ENCODE peak calls at places on chromosomes 2 and 18, in five cellular contexts. One of them, this sample, is unnamed.

GRCh38 chr2:60359569-60359968 is 193.9 kb downstream of the BCL11A start:
- DNase-seq in foreskin fibroblast: no peak
- DNase-seq in mucosa of descending colon: no peak
- DNase-seq in CD8-positive, alpha-beta T cell: no peak
- DNase-seq in right atrium auricular region: no peak
- DNase-seq in this sample: no peak

GRCh38 chr2:39492095-39492590 is 55.1 kb upstream of the MAP4K3 start:
- DNase-seq in right atrium auricular region: no peak
- DNase-seq in foreskin fibroblast: peak; percentile 95
- DNase-seq in CD8-positive, alpha-beta T cell: no peak
- DNase-seq in mucosa of descending colon: peak; percentile 24
- DNase-seq in this sample: no peak

GRCh38 chr2:189048189-189048588 is 74.0 kb downstream of the COL3A1 start:
- DNase-seq in mucosa of descending colon: no peak
- DNase-seq in CD8-positive, alpha-beta T cell: no peak
- DNase-seq in foreskin fibroblast: no peak
- DNase-seq in right atrium auricular region: no peak
- DNase-seq in this sample: no peak

GRCh38 chr2:152627010-152627957 is 90.0 kb downstream of the PRPF40A start:
- DNase-seq in mucosa of descending colon: peak; percentile 45
- DNase-seq in right atrium auricular region: no peak
- DNase-seq in CD8-positive, alpha-beta T cell: no peak
- DNase-seq in foreskin fibroblast: peak; percentile 67
- DNase-seq in this sample: no peak

GRCh38 chr2:36740031-36740430 is 43.5 kb downstream of the VIT start:
- DNase-seq in right atrium auricular region: no peak
- DNase-seq in foreskin fibroblast: no peak
- DNase-seq in mucosa of descending colon: no peak
- DNase-seq in CD8-positive, alpha-beta T cell: no peak
- DNase-seq in this sample: no peak

GRCh38 chr2:102547462-102547861 is 71.9 kb upstream of the SLC9A2 start:
- DNase-seq in right atrium auricular region: no peak
- DNase-seq in foreskin fibroblast: no peak
- DNase-seq in CD8-positive, alpha-beta T cell: no peak
- DNase-seq in mucosa of descending colon: no peak
- DNase-seq in this sample: no peak

GRCh38 chr2:20966061-20966460 is 77.8 kb downstream of the APOB start:
- DNase-seq in right atrium auricular region: no peak
- DNase-seq in foreskin fibroblast: no peak
- DNase-seq in CD8-positive, alpha-beta T cell: no peak
- DNase-seq in mucosa of descending colon: no peak
- DNase-seq in this sample: no peak

GRCh38 chr18:22272242-22272641 is 102.9 kb downstream of the GATA6 start:
- DNase-seq in right atrium auricular region: no peak
- DNase-seq in CD8-positive, alpha-beta T cell: no peak
- DNase-seq in foreskin fibroblast: no peak
- DNase-seq in mucosa of descending colon: no peak
- DNase-seq in this sample: no peak

GRCh38 chr2:181025004-181025403 is 44.6 kb downstream of the UBE2E3 start:
- DNase-seq in mucosa of descending colon: no peak
- DNase-seq in right atrium auricular region: no peak
- DNase-seq in CD8-positive, alpha-beta T cell: no peak
- DNase-seq in foreskin fibroblast: no peak
- DNase-seq in this sample: no peak

GRCh38 chr18:22106536-22107292 is 62.7 kb upstream of the GATA6 start:
- DNase-seq in CD8-positive, alpha-beta T cell: no peak
- DNase-seq in mucosa of descending colon: peak; percentile 41
- DNase-seq in right atrium auricular region: no peak
- DNase-seq in foreskin fibroblast: no peak
- DNase-seq in this sample: no peak

DNA sequence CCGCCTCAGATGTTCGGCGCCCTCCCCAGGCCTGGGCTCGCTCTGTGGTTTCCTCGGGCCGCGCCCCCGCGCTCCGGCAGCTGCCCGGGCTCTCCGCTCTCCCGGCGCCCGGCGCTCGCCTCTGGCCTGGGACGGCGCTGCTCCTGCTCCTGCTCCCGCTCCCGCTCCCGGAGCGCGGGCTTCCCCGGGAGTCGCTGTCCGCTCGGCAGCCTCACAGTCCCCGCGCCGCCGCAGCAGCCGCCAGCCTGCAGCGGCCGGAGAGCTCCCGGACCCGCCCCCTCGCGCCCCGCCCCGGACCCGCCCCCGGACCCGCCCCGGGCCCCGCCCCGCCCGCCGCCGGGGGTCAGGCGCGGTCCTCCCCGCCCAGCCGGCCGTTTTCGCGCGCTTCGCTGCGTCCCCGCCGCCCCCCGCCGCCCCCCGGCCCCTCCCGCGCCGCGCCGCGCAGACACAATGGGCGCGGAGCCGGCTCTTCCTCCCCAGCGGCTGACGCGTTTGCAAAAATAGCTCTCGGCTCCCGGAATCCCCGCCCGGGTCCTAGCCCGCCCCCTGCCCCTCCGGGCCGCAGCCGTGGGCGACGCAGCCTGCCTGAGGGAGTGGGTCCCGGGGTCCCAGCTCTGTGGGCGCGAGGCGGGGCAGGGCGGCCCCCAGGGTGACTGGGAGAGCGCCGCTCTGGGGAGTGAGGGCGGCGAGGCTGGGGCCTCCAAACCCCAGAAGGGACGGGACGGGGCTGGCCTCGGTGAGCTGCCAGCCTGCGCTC is at the start of gene ARL4C:
- DNase-seq in foreskin fibroblast: peak; percentile 87
- DNase-seq in CD8-positive, alpha-beta T cell: peak; percentile 80
- DNase-seq in right atrium auricular region: no peak
- DNase-seq in mucosa of descending colon: peak; percentile 68
- DNase-seq in this sample: peak; percentile 80
- TF ChIP-seq CTCF in foreskin fibroblast: no peak
- TF ChIP-seq CTCF in CD8-positive, alpha-beta T cell: no peak
- TF ChIP-seq CTCF in right atrium auricular region: peak; percentile 16
- TF ChIP-seq CTCF in mucosa of descending colon: no peak
- TF ChIP-seq CTCF in this sample: no peak

GRCh38 chr2:68110102-68110501 is 47.3 kb upstream of the C1D start:
- DNase-seq in mucosa of descending colon: no peak
- DNase-seq in foreskin fibroblast: no peak
- DNase-seq in CD8-positive, alpha-beta T cell: no peak
- DNase-seq in right atrium auricular region: no peak
- DNase-seq in this sample: no peak
- TF ChIP-seq CTCF in mucosa of descending colon: no peak
- TF ChIP-seq CTCF in foreskin fibroblast: no peak
- TF ChIP-seq CTCF in CD8-positive, alpha-beta T cell: no peak
- TF ChIP-seq CTCF in right atrium auricular region: no peak
- TF ChIP-seq CTCF in this sample: no peak

GRCh38 chr2:173493874-173494273 is 139.2 kb downstream of the CDCA7 start:
- DNase-seq in right atrium auricular region: no peak
- DNase-seq in mucosa of descending colon: no peak
- DNase-seq in foreskin fibroblast: peak; percentile 44
- DNase-seq in CD8-positive, alpha-beta T cell: no peak
- DNase-seq in this sample: no peak
- TF ChIP-seq CTCF in right atrium auricular region: no peak
- TF ChIP-seq CTCF in mucosa of descending colon: no peak
- TF ChIP-seq CTCF in foreskin fibroblast: no peak
- TF ChIP-seq CTCF in CD8-positive, alpha-beta T cell: no peak
- TF ChIP-seq CTCF in this sample: no peak

DNA sequence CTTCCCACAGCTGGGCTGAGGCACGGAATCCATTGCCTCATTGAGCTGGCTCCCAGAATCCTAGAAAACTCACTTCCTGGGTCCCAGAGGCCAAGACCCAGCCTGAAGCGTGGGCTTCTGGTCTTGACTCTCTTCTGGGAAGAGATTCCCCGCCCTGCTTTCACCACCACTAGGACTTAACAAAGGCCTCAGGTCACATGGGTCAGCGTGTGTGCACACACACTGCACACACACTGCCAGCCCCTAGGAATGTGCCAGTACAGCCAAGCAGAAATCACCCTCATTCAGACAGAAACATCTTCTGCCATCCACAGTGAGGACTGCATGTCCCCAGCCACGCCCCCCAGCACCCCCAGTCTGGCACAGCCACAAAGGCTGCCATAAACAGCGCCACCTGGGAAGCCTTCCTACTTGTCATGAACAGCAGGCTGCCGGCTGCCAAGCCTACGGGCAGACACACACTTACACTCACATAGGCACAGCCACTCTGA is 165.7 kb downstream of the TNS1 start:
- DNase-seq in CD8-positive, alpha-beta T cell: no peak
- DNase-seq in right atrium auricular region: peak; percentile 95
- DNase-seq in mucosa of descending colon: peak; percentile 52
- DNase-seq in foreskin fibroblast: peak; percentile 88
- DNase-seq in this sample: no peak
- TF ChIP-seq CTCF in CD8-positive, alpha-beta T cell: no peak
- TF ChIP-seq CTCF in right atrium auricular region: peak; percentile 46
- TF ChIP-seq CTCF in mucosa of descending colon: no peak
- TF ChIP-seq CTCF in foreskin fibroblast: peak; percentile 32
- TF ChIP-seq CTCF in this sample: peak; percentile 26

GRCh38 chr2:190121971-190122370 is 59.4 kb upstream of the MSTN start:
- DNase-seq in mucosa of descending colon: no peak
- DNase-seq in foreskin fibroblast: peak; percentile 49
- DNase-seq in CD8-positive, alpha-beta T cell: no peak
- DNase-seq in right atrium auricular region: no peak
- DNase-seq in this sample: no peak
- TF ChIP-seq CTCF in mucosa of descending colon: no peak
- TF ChIP-seq CTCF in foreskin fibroblast: peak; percentile 51
- TF ChIP-seq CTCF in CD8-positive, alpha-beta T cell: no peak
- TF ChIP-seq CTCF in right atrium auricular region: peak; percentile 54
- TF ChIP-seq CTCF in this sample: peak; percentile 67

DNA sequence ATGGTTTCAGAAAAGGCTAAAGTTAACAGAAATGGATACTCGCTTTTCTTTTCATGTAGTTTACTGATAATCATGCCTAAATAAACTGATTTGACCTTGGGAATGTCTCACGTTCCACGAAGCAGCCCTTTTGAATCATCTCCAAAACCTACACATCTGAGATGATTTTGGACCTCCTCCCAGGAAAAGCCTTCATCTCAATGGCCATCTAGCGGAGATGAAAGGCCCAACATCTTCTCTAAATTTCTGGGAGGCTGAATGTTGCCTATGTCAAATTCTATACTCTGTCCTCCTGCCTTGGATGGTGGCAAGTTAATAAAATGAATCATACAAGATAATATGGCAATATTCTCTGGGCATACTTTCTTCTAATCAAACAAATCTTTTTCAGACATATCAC is 448.5 kb downstream of the ZEB2 start:
- DNase-seq in CD8-positive, alpha-beta T cell: no peak
- DNase-seq in foreskin fibroblast: peak; percentile 85
- DNase-seq in right atrium auricular region: no peak
- DNase-seq in mucosa of descending colon: no peak
- DNase-seq in this sample: no peak
- TF ChIP-seq CTCF in CD8-positive, alpha-beta T cell: no peak
- TF ChIP-seq CTCF in foreskin fibroblast: peak; percentile 25
- TF ChIP-seq CTCF in right atrium auricular region: peak; percentile 43
- TF ChIP-seq CTCF in mucosa of descending colon: no peak
- TF ChIP-seq CTCF in this sample: no peak

DNA sequence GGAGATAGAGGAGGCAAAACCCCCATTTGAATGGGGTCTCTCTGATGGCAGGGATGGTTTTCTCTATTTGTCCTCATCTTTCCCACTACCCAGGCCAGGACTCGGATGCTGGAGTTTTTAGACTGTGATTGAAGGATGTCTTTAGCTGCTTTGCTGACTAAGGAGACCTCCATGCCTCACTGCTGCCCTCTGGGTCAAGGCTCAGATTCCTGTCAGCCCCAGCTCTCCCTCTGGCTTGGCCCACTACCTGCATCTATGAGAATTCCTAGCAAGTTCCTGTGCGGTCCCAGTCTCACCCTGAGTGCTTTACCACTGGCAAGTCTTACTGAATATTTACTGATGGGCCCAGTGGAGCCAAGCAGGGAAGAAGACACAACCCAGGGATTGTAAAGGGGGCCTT is 184.0 kb downstream of the CELF4 start:
- DNase-seq in mucosa of descending colon: no peak
- DNase-seq in right atrium auricular region: no peak
- DNase-seq in foreskin fibroblast: no peak
- DNase-seq in CD8-positive, alpha-beta T cell: no peak
- DNase-seq in this sample: no peak
- TF ChIP-seq CTCF in mucosa of descending colon: no peak
- TF ChIP-seq CTCF in right atrium auricular region: no peak
- TF ChIP-seq CTCF in foreskin fibroblast: no peak
- TF ChIP-seq CTCF in CD8-positive, alpha-beta T cell: no peak
- TF ChIP-seq CTCF in this sample: no peak

GRCh38 chr2:111692311-111692710 is 191.7 kb downstream of the ANAPC1 start:
- DNase-seq in foreskin fibroblast: no peak
- DNase-seq in CD8-positive, alpha-beta T cell: no peak
- DNase-seq in right atrium auricular region: no peak
- DNase-seq in mucosa of descending colon: no peak
- DNase-seq in this sample: no peak
- TF ChIP-seq CTCF in foreskin fibroblast: no peak
- TF ChIP-seq CTCF in CD8-positive, alpha-beta T cell: no peak
- TF ChIP-seq CTCF in right atrium auricular region: no peak
- TF ChIP-seq CTCF in mucosa of descending colon: no peak
- TF ChIP-seq CTCF in this sample: peak; percentile 35

This sample was measured in type B pancreatic cell.